ENCODE peak calls at places on chromosome 20, in ten cellular contexts. One of them, this sample, is unnamed.
A peak's percentile ranks its signal among the peaks of the same experiment; 100 is the strongest.

GRCh38 chr20:4714818-4715217 is 6.9 kb upstream of the PRND start:
- DNase-seq in G401: peak; percentile 45
- DNase-seq in T-cell: no peak
- DNase-seq in activated CD4-positive, alpha-beta T cell treated with anti-CD3 and anti-CD28 coated beads for 24 hours: no peak
- DNase-seq in HTR-8/SVneo: no peak
- DNase-seq in GM13977: no peak
- DNase-seq in mammary epithelial cell: peak; percentile 66
- DNase-seq in astrocyte of the spinal cord: no peak
- DNase-seq in GM12892: no peak
- DNase-seq in amygdala: no peak
- DNase-seq in this sample: no peak

GRCh38 chr20:433300-433975 is 25.3 kb downstream of the RBCK1 start:
- DNase-seq in T-cell: peak; percentile 46
- DNase-seq in amygdala: no peak
- DNase-seq in GM12892: peak; percentile 73
- DNase-seq in mammary epithelial cell: peak; percentile 69
- DNase-seq in HTR-8/SVneo: no peak
- DNase-seq in activated CD4-positive, alpha-beta T cell treated with anti-CD3 and anti-CD28 coated beads for 24 hours: peak; percentile 50
- DNase-seq in astrocyte of the spinal cord: no peak
- DNase-seq in GM13977: peak; percentile 84
- DNase-seq in G401: no peak
- DNase-seq in this sample: no peak

GRCh38 chr20:50295762-50296449 is 105.3 kb downstream of the CEBPB start:
- DNase-seq in GM12892: no peak
- DNase-seq in activated CD4-positive, alpha-beta T cell treated with anti-CD3 and anti-CD28 coated beads for 24 hours: no peak
- DNase-seq in T-cell: no peak
- DNase-seq in G401: no peak
- DNase-seq in mammary epithelial cell: no peak
- DNase-seq in HTR-8/SVneo: no peak
- DNase-seq in GM13977: no peak
- DNase-seq in astrocyte of the spinal cord: no peak
- DNase-seq in amygdala: no peak
- DNase-seq in this sample: no peak

GRCh38 chr20:8722277-8722928 is 346.5 kb upstream of the PLCB4 start:
- DNase-seq in activated CD4-positive, alpha-beta T cell treated with anti-CD3 and anti-CD28 coated beads for 24 hours: no peak
- DNase-seq in GM12892: no peak
- DNase-seq in GM13977: peak; percentile 24
- DNase-seq in HTR-8/SVneo: peak; percentile 45
- DNase-seq in amygdala: no peak
- DNase-seq in G401: peak; percentile 84
- DNase-seq in T-cell: peak; percentile 4
- DNase-seq in mammary epithelial cell: peak; percentile 42
- DNase-seq in astrocyte of the spinal cord: peak; percentile 72
- DNase-seq in this sample: peak; percentile 60

GRCh38 chr20:62318411-62319345 is 15.9 kb downstream of the ADRM1 start:
- DNase-seq in GM13977: peak; percentile 52
- DNase-seq in T-cell: no peak
- DNase-seq in amygdala: no peak
- DNase-seq in GM12892: no peak
- DNase-seq in activated CD4-positive, alpha-beta T cell treated with anti-CD3 and anti-CD28 coated beads for 24 hours: no peak
- DNase-seq in G401: no peak
- DNase-seq in astrocyte of the spinal cord: no peak
- DNase-seq in mammary epithelial cell: no peak
- DNase-seq in HTR-8/SVneo: no peak
- DNase-seq in this sample: no peak

GRCh38 chr20:10504893-10505292 is 69.8 kb downstream of the SLX4IP start:
- DNase-seq in HTR-8/SVneo: no peak
- DNase-seq in T-cell: no peak
- DNase-seq in GM12892: no peak
- DNase-seq in activated CD4-positive, alpha-beta T cell treated with anti-CD3 and anti-CD28 coated beads for 24 hours: no peak
- DNase-seq in mammary epithelial cell: no peak
- DNase-seq in GM13977: no peak
- DNase-seq in amygdala: no peak
- DNase-seq in G401: no peak
- DNase-seq in astrocyte of the spinal cord: no peak
- DNase-seq in this sample: no peak

GRCh38 chr20:17860306-17861197 is 108.0 kb downstream of the SNX5 start:
- DNase-seq in T-cell: no peak
- DNase-seq in G401: no peak
- DNase-seq in HTR-8/SVneo: no peak
- DNase-seq in GM13977: no peak
- DNase-seq in mammary epithelial cell: no peak
- DNase-seq in GM12892: no peak
- DNase-seq in amygdala: no peak
- DNase-seq in astrocyte of the spinal cord: no peak
- DNase-seq in activated CD4-positive, alpha-beta T cell treated with anti-CD3 and anti-CD28 coated beads for 24 hours: no peak
- DNase-seq in this sample: no peak

GRCh38 chr20:5402903-5403531 is 86.3 kb upstream of the PROKR2 start:
- DNase-seq in HTR-8/SVneo: no peak
- DNase-seq in amygdala: no peak
- DNase-seq in activated CD4-positive, alpha-beta T cell treated with anti-CD3 and anti-CD28 coated beads for 24 hours: peak; percentile 3
- DNase-seq in mammary epithelial cell: peak; percentile 11
- DNase-seq in GM12892: peak; percentile 12
- DNase-seq in astrocyte of the spinal cord: no peak
- DNase-seq in G401: no peak
- DNase-seq in T-cell: no peak
- DNase-seq in GM13977: peak; percentile 31
- DNase-seq in this sample: no peak

GRCh38 chr20:61387204-61387958 is 135.3 kb downstream of the CDH4 start:
- DNase-seq in GM12892: no peak
- DNase-seq in GM13977: no peak
- DNase-seq in HTR-8/SVneo: no peak
- DNase-seq in T-cell: no peak
- DNase-seq in activated CD4-positive, alpha-beta T cell treated with anti-CD3 and anti-CD28 coated beads for 24 hours: peak; percentile 7
- DNase-seq in mammary epithelial cell: peak; percentile 76
- DNase-seq in amygdala: no peak
- DNase-seq in astrocyte of the spinal cord: peak; percentile 54
- DNase-seq in G401: no peak
- DNase-seq in this sample: no peak

GRCh38 chr20:54221996-54222890 is 14.4 kb downstream of the PFDN4 start:
- DNase-seq in HTR-8/SVneo: no peak
- DNase-seq in G401: peak; percentile 16
- DNase-seq in astrocyte of the spinal cord: no peak
- DNase-seq in activated CD4-positive, alpha-beta T cell treated with anti-CD3 and anti-CD28 coated beads for 24 hours: no peak
- DNase-seq in GM13977: no peak
- DNase-seq in T-cell: no peak
- DNase-seq in mammary epithelial cell: no peak
- DNase-seq in GM12892: no peak
- DNase-seq in amygdala: no peak
- DNase-seq in this sample: no peak

GRCh38 chr20:21396921-21397340 is 395 bp downstream of the NKX2-4 start:
- DNase-seq in astrocyte of the spinal cord: no peak
- DNase-seq in mammary epithelial cell: no peak
- DNase-seq in activated CD4-positive, alpha-beta T cell treated with anti-CD3 and anti-CD28 coated beads for 24 hours: no peak
- DNase-seq in HTR-8/SVneo: no peak
- DNase-seq in G401: no peak
- DNase-seq in amygdala: no peak
- DNase-seq in GM13977: peak; percentile 40
- DNase-seq in GM12892: no peak
- DNase-seq in T-cell: no peak
- DNase-seq in this sample: no peak